ENCODE peak calls at places on chromosomes 2 and 18, in seven cellular contexts. Z is spleen, U is upper lobe of left lung, O is endothelial cell of umbilical vein, L is stomach, H is GM23338, E is GM12878. A is an unnamed sample.

GRCh38 chr2:65539633-65540032 is 107.2 kb upstream of the SPRED2 start:
- DNase-seq in U (no peak), L (no peak), E (no peak), Z (no peak), O (no peak), H (no peak), A (no peak)

GRCh38 chr18:75204978-75205759 is 3.8 kb downstream of the PTGR3 start:
- DNase-seq in O (no peak), L (no peak), E (no peak), Z (no peak), U (no peak), H (peak; percentile 39), A (no peak)

GRCh38 chr2:30232801-30233130 is 1.4 kb downstream of the LBH start:
- DNase-seq in U (no peak), L (no peak), Z (peak; percentile 85), E (no peak), O (no peak), H (no peak), A (no peak)

GRCh38 chr2:189412330-189412953 is 28.8 kb upstream of the WDR75 start:
- DNase-seq in L (no peak), H (peak; percentile 47), U (no peak), E (no peak), Z (no peak), O (peak; percentile 72), A (no peak)

GRCh38 chr2:48755473-48755872 is at the start of gene LHCGR:
- DNase-seq in Z (peak; percentile 74), U (peak; percentile 87), E (no peak), L (no peak), H (peak; percentile 62), O (no peak), A (no peak)

GRCh38 chr2:73020657-73021370 is 50.7 kb downstream of the SFXN5 start:
- DNase-seq in H (no peak), E (no peak), Z (no peak), L (peak; percentile 50), U (no peak), O (peak; percentile 4), A (no peak)

GRCh38 chr2:36670881-36671595 is 25.5 kb upstream of the VIT start:
- DNase-seq in O (peak; percentile 32), Z (no peak), E (no peak), U (no peak), L (no peak), H (no peak), A (no peak)

GRCh38 chr2:9634121-9634520 is 3.3 kb upstream of the YWHAQ start:
- DNase-seq in Z (no peak), E (no peak), U (no peak), H (no peak), L (no peak), O (no peak), A (no peak)

GRCh38 chr2:61924895-61925663 is 19.6 kb downstream of the COMMD1 start:
- DNase-seq in Z (no peak), U (no peak), O (no peak), H (peak; percentile 41), L (no peak), E (no peak), A (no peak)

GRCh38 chr2:127651381-127651809 is 5.4 kb downstream of the GPR17 start:
- DNase-seq in L (no peak), E (no peak), H (no peak), Z (peak; percentile 77), O (no peak), U (peak; percentile 77), A (no peak)

GRCh38 chr2:64114063-64114911 is 29.9 kb downstream of the PELI1 start:
- DNase-seq in U (no peak), H (peak; percentile 24), Z (no peak), L (no peak), O (peak; percentile 69), E (peak; percentile 56), A (no peak)

GRCh38 chr2:109446531-109447131 is 167.1 kb downstream of the SEPTIN10 start:
- DNase-seq in U (no peak), O (no peak), E (no peak), H (no peak), L (no peak), Z (peak; percentile 50), A (no peak)

GRCh38 chr2:132618734-132619133 is 51.3 kb downstream of the LYPD1 start:
- DNase-seq in L (no peak), O (no peak), U (peak; percentile 6), E (no peak), Z (no peak), H (no peak), A (no peak)

GRCh38 chr2:18993756-18994155 is 364.7 kb downstream of the OSR1 start:
- DNase-seq in U (no peak), L (no peak), H (no peak), O (no peak), Z (no peak), E (no peak), A (no peak)

GRCh38 chr2:18987592-18988073 is 370.8 kb downstream of the OSR1 start:
- DNase-seq in L (peak; percentile 61), O (peak; percentile 51), Z (no peak), H (no peak), E (no peak), U (no peak), A (no peak)

GRCh38 chr2:18987021-18987420 is 371.4 kb downstream of the OSR1 start:
- DNase-seq in U (no peak), Z (no peak), O (no peak), L (no peak), H (no peak), E (no peak), A (no peak)

GRCh38 chr2:18988557-18989232 is 369.7 kb downstream of the OSR1 start:
- DNase-seq in O (no peak), U (no peak), Z (no peak), H (peak; percentile 39), E (no peak), L (no peak), A (no peak)

GRCh38 chr2:18991177-18992168 is 366.9 kb downstream of the OSR1 start:
- DNase-seq in Z (no peak), E (no peak), U (no peak), L (peak; percentile 84), H (no peak), O (peak; percentile 28), A (no peak)
- TF ChIP-seq POLR2AphosphoS5 in Z (no peak), E (no peak), U (no peak), L (peak; percentile 15), H (no peak), O (no peak), A (no peak)

GRCh38 chr2:46706264-46706983 is 209.2 kb downstream of the MCFD2 start:
- DNase-seq in O (peak; percentile 15), E (no peak), Z (no peak), L (no peak), H (no peak), U (no peak), A (no peak)

GRCh38 chr2:46705663-46706062 is 209.9 kb downstream of the MCFD2 start:
- DNase-seq in H (no peak), O (no peak), E (no peak), Z (no peak), L (no peak), U (no peak), A (no peak)

GRCh38 chr2:46711156-46711555 is 204.4 kb downstream of the MCFD2 start:
- DNase-seq in U (no peak), L (no peak), O (no peak), H (no peak), E (no peak), Z (no peak), A (no peak)

GRCh38 chr2:46708492-46708891 is 207.1 kb downstream of the MCFD2 start:
- DNase-seq in L (no peak), H (peak; percentile 34), O (no peak), U (no peak), E (no peak), Z (no peak), A (no peak)

DNA sequence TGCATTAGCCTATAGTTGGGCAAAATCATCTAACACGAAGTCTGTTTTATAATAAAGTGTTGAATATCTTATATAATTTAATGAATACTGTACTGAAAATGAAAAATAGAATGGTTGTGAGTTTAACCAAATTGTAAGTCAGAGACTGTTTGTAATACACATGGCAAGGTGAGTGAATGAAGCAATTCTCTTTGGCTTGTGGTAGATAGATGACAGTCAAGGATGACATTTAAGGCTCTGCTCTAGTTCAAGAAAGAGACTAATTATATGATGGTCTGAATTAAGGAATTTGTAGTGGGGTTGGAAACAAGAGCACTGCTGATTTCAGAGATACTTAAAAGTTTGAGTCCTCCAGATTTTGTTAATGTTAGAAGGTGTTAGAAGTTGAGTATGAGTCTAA is 207.7 kb downstream of the MCFD2 start:
- DNase-seq in E (no peak), U (no peak), O (no peak), L (no peak), H (no peak), Z (no peak), A (no peak)
- H3K27ac ChIP-seq in E (no peak overlapping the region), U (no peak overlapping the region), O (no peak overlapping the region), L (no peak overlapping the region), H (no peak overlapping the region), Z (no peak overlapping the region), A (no peak overlapping the region)

DNA sequence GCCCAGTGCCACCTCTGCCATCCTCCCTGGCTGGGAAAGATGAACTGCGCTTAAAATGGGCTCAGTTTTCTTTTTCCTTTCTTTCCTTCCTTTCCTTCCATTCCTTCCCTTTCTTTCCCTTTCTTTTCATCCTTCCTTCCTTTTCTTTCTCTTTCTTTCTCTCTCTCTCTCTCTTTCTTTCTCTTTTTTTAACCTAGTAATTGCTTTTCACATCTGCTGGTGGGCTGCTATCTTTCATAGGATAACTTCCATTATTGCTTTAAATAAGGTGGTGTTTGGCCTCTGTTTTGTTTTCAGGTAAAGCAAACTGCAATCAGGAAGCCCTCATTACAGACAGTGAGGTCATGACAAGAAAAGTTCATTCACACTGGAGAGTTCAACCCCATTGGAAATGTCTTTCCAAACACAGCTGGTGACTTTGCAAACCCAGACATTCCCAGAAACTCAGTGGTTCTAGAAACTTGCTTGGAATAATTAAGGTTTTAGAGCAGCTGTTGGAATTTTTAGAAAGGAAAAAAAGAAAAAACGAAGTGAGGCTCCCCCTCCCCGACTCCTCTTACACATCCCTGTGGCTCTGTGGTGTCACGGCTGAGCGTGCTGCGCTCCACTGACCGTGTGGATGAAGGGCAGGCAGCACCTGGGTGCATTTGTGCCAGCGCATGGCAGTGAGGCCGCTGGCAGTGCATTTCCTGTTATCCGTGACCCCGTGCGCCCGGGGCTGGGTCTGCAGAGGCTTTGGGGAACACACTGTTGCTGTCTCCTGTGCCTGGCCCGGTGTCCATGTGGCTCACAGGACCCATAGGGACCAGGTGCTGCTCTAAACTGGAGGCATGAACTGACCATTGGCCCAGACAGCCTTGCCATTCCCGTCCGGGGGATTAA is 76.9 kb downstream of the MBP start:
- DNase-seq in E (no peak), U (peak; percentile 78), L (peak; percentile 43), H (no peak), Z (peak; percentile 94), O (no peak), A (no peak)
- TF ChIP-seq POLR2AphosphoS5 in E (no peak), U (no peak), L (no peak), H (no peak), Z (peak; percentile 51), O (no peak), A (no peak)

DNA sequence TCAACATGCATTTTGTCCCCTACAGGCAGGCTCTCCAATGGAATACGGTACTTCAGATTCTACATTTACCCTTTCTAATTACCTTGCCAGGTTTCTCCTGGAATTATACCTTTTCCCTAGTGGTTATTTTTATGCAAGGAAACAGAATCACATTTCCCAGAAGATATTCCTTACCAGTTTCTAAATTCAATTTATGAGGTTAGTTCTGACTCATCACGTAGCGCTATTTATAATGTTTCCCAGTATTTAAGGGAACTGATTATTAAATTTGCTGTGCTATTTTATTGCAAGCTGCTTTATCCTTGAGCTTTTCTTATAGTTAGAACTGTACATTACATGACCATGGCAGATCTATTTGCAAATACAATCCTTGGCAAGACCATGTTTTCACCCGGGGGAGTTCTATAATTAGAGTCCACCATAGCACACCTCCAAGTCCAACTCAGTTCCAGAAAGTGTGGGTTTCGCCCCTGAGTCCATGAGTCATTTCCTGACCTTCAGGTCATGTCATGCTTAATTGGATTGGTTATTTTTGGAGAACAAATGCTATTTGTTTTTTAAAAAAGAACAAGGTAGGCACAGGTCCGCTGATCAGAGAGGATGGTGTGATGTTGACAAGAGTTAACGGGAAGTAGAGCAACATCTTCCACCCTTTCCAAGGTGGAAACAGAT is 126.6 kb downstream of the ZNF532 start:
- DNase-seq in U (no peak), O (peak; percentile 60), Z (no peak), E (peak; percentile 76), H (no peak), L (no peak), A (no peak)
- H3K27ac ChIP-seq in U (peak overlapping the region; percentile 75), O (peak overlapping the region; percentile 91), Z (peak overlapping the region; percentile 77), E (peak overlapping the region; percentile 32), H (no peak overlapping the region), L (peak overlapping the region; percentile 62), A (peak overlapping the region; percentile 47)

A was measured in vagina.